ENCODE peak calls at places on chromosomes 4 and X, in nine cellular contexts. O is Peyer's patch; C is EL; D is T-helper 1 cell; A is sigmoid colon; U is progenitor cell of endocrine pancreas; X is stimulated activated naive CD4-positive, alpha-beta T cell; Z is activated naive CD4-positive, alpha-beta T cell treated with anti-CD3 and anti-CD28 coated beads for 36 hours; T is D341Med. Q is an unnamed sample.

GRCh38 chr4:105838082-105838481 is 57.2 kb upstream of the NPNT start:
- DNase-seq in O (no peak), C (no peak), D (no peak), A (no peak), U (no peak), X (no peak), Z (no peak), T (no peak), Q (no peak)

GRCh38 chrX:132367984-132368383 is 120.9 kb downstream of the MBNL3 start:
- DNase-seq in O (no peak), C (no peak), D (no peak), A (no peak), U (no peak), X (no peak), Z (no peak), T (no peak), Q (no peak)

GRCh38 chr4:165207431-165208321 is at the start of gene KLHL2:
- DNase-seq in O (peak), C (peak), D (peak), A (peak), U (peak), X (peak), Z (peak), T (peak), Q (peak)

GRCh38 chr4:169885893-169886292 is 128.1 kb upstream of the HPF1 start:
- DNase-seq in O (no peak), C (no peak), D (no peak), A (no peak), U (no peak), X (no peak), Z (no peak), T (no peak), Q (no peak)

GRCh38 chrX:105050921-105051320 is 169.6 kb downstream of the TEX13A start:
- DNase-seq in O (no peak), C (no peak), D (no peak), A (no peak), U (no peak), X (no peak), Z (no peak), T (no peak), Q (no peak)

GRCh38 chr4:16056681-16057400 is 27.0 kb downstream of the PROM1 start:
- DNase-seq in O (no peak), C (no peak), D (no peak), A (no peak), U (no peak), X (no peak), Z (no peak), T (no peak), Q (no peak)

GRCh38 chrX:134423606-134424005 is 36.4 kb upstream of the HPRT1 start:
- DNase-seq in O (no peak), C (peak), D (no peak), A (no peak), U (no peak), X (no peak), Z (no peak), T (peak), Q (no peak)

GRCh38 chrX:46587158-46587557 is 13.6 kb downstream of the CHST7 start:
- DNase-seq in O (no peak), C (peak), D (no peak), A (no peak), U (no peak), X (no peak), Z (no peak), T (no peak), Q (no peak)

GRCh38 chr4:140867338-140867737 is 111.2 kb upstream of the TBC1D9 start:
- DNase-seq in O (no peak), C (no peak), D (no peak), A (no peak), U (no peak), X (no peak), Z (no peak), T (no peak), Q (no peak)

GRCh38 chr4:112514449-112515277 is 1.3 kb downstream of the NEUROG2 start:
- DNase-seq in O (no peak), C (peak), D (no peak), A (no peak), U (no peak), X (no peak), Z (peak), T (peak), Q (no peak)

GRCh38 chr4:2934813-2935761 is 28.1 kb downstream of the NOP14 start:
- DNase-seq in O (peak), C (peak), D (peak), A (peak), U (peak), X (peak), Z (peak), T (peak), Q (peak)

GRCh38 chr4:143375326-143376073 is 38.8 kb downstream of the GAB1 start:
- DNase-seq in O (peak), C (peak), D (no peak), A (no peak), U (no peak), X (no peak), Z (peak), T (peak), Q (peak)

GRCh38 chrX:19886888-19887531 is 390 bp downstream of the SH3KBP1 start:
- DNase-seq in O (no peak), C (peak), D (peak), A (no peak), U (peak), X (no peak), Z (no peak), T (peak), Q (no peak)

GRCh38 chr4:8754634-8755589 is 116.7 kb downstream of the HMX1 start:
- DNase-seq in O (no peak), C (no peak), D (no peak), A (peak), U (no peak), X (no peak), Z (no peak), T (no peak), Q (peak)

GRCh38 chrX:70231666-70232065 is 2.8 kb upstream of the AWAT1 start:
- DNase-seq in O (no peak), C (no peak), D (no peak), A (no peak), U (no peak), X (no peak), Z (no peak), T (no peak), Q (no peak)

GRCh38 chr4:187357861-187358260 is 634.2 kb upstream of the FAT1 start:
- DNase-seq in O (no peak), C (no peak), D (no peak), A (no peak), U (no peak), X (no peak), Z (no peak), T (no peak), Q (no peak)

GRCh38 chr4:123986268-123986798 is 589.7 kb downstream of the SPRY1 start:
- DNase-seq in O (no peak), C (peak), D (no peak), A (peak), U (no peak), X (no peak), Z (no peak), T (no peak), Q (no peak)

GRCh38 chr4:82711158-82711785 is 87.3 kb downstream of the SCD5 start:
- DNase-seq in O (no peak), C (no peak), D (no peak), A (no peak), U (no peak), X (no peak), Z (no peak), T (no peak), Q (no peak)

GRCh38 chr4:101160792-101161592 is 186.3 kb downstream of the PPP3CA start:
- DNase-seq in O (no peak), C (no peak), D (no peak), A (no peak), U (no peak), X (no peak), Z (no peak), T (no peak), Q (no peak)

GRCh38 chr4:54233128-54233696 is 4.1 kb downstream of the PDGFRA start:
- DNase-seq in O (peak), C (peak), D (peak), A (peak), U (peak), X (peak), Z (peak), T (peak), Q (peak)

GRCh38 chrX:74492720-74493201 is 71.5 kb downstream of the SLC16A2 start:
- DNase-seq in O (no peak), C (no peak), D (no peak), A (no peak), U (no peak), X (no peak), Z (peak), T (peak), Q (no peak)

GRCh38 chr4:7161721-7162214 is 30.6 kb upstream of the SORCS2 start:
- DNase-seq in O (no peak), C (no peak), D (no peak), A (peak), U (no peak), X (no peak), Z (no peak), T (no peak), Q (no peak)

GRCh38 chrX:78111140-78111931 is 7.3 kb downstream of the PGK1 start:
- DNase-seq in O (no peak), C (no peak), D (no peak), A (no peak), U (no peak), X (no peak), Z (no peak), T (no peak), Q (no peak)

GRCh38 chr4:91256043-91256442 is 1047.7 kb upstream of the GRID2 start:
- DNase-seq in O (no peak), C (no peak), D (no peak), A (no peak), U (no peak), X (no peak), Z (no peak), T (no peak), Q (no peak)

GRCh38 chr4:478373-478772 is 20.6 kb downstream of the ZNF721 start:
- DNase-seq in O (no peak), C (peak), D (no peak), A (no peak), U (no peak), X (no peak), Z (no peak), T (no peak), Q (no peak)

GRCh38 chr4:14910411-14910810 is 91.9 kb upstream of the CPEB2 start:
- DNase-seq in O (no peak), C (no peak), D (no peak), A (no peak), U (no peak), X (no peak), Z (no peak), T (no peak), Q (no peak)

GRCh38 chrX:69109706-69110635 is 55.3 kb downstream of the PJA1 start:
- DNase-seq in O (no peak), C (peak), D (no peak), A (no peak), U (no peak), X (no peak), Z (no peak), T (no peak), Q (no peak)

GRCh38 chrX:139724626-139725025 is 16.7 kb upstream of the MCF2 start:
- DNase-seq in O (no peak), C (no peak), D (no peak), A (no peak), U (no peak), X (no peak), Z (no peak), T (no peak), Q (no peak)

GRCh38 chr4:8225290-8225625 is 26.2 kb downstream of the SH3TC1 start:
- DNase-seq in O (no peak), C (no peak), D (no peak), A (no peak), U (no peak), X (no peak), Z (no peak), T (no peak), Q (no peak)

Q was measured in dorsolateral prefrontal cortex.